ENCODE peak calls at places on chromosomes 3 and 15, in four cellular contexts. F is GM23338, T is fibroblast of the conjunctiva, Q is NCI-H510A treated with DMSO at 0.1 percent for 48 hours. K is an unnamed sample.

GRCh38 chr3:158568784-158569183 is 2.2 kb upstream of the MLF1 start:
- DNase-seq in F (no peak), T (no peak), Q (no peak), K (no peak)

GRCh38 chr3:180744226-180744625 is 64.9 kb upstream of the CCDC39 start:
- DNase-seq in F (peak; percentile 47), T (no peak), Q (peak; percentile 52), K (no peak)

GRCh38 chr3:30553641-30554316 is 52.6 kb upstream of the TGFBR2 start:
- DNase-seq in F (no peak), T (no peak), Q (no peak), K (no peak)

GRCh38 chr3:114411811-114412803 is 118.3 kb downstream of the TIGIT start:
- DNase-seq in F (no peak), T (no peak), Q (no peak), K (peak; percentile 49)

GRCh38 chr15:40930430-40931299 is 1.5 kb downstream of the DLL4 start:
- DNase-seq in F (peak; percentile 92), T (no peak), Q (peak; percentile 64), K (peak; percentile 16)

GRCh38 chr15:66131200-66131599 is 122.3 kb downstream of the MEGF11 start:
- DNase-seq in F (no peak), T (no peak), Q (peak; percentile 31), K (no peak)

GRCh38 chr3:143256416-143256815 is 136.8 kb downstream of the CHST2 start:
- DNase-seq in F (no peak), T (no peak), Q (no peak), K (no peak)

GRCh38 chr3:15610083-15610482 is 8.5 kb downstream of the BTD start:
- DNase-seq in F (no peak), T (no peak), Q (no peak), K (peak; percentile 74)

GRCh38 chr3:72892081-72892763 is 4.4 kb downstream of the GXYLT2 start:
- DNase-seq in F (no peak), T (peak; percentile 87), Q (no peak), K (peak; percentile 98)

GRCh38 chr3:1528621-1529020 is 435.8 kb downstream of the CNTN6 start:
- DNase-seq in F (no peak), T (no peak), Q (no peak), K (no peak)

GRCh38 chr3:148833223-148833622 is 5.6 kb downstream of the CPB1 start:
- DNase-seq in F (no peak), T (no peak), Q (no peak), K (no peak)

GRCh38 chr3:71397046-71397445 is 186.5 kb downstream of the FOXP1 start:
- DNase-seq in F (peak; percentile 76), T (peak; percentile 16), Q (peak; percentile 34), K (peak; percentile 52)

GRCh38 chr15:81111018-81111417 is 23.1 kb upstream of the CFAP161 start:
- DNase-seq in F (no peak), T (no peak), Q (no peak), K (no peak)

K was measured in fibroblast of the aortic adventitia.